ENCODE peak calls at places on chromosomes 2 and 18, in eight cellular contexts. G, Z, O, W, F, Q, S and D are unnamed samples. For H3K9me3, the result is how much of the 10 kb centered on the place peaks cover.

GRCh38 chr2:39719317-39719716 is 53.6 kb downstream of the TMEM178A start:
- DNase-seq in G (no peak), Z (no peak), O (no peak), W (no peak), F (no peak), Q (no peak), S (no peak), D (no peak)

GRCh38 chr18:62187543-62188378 is 706 bp downstream of the RELCH start:
- DNase-seq in G (peak), Z (no peak), O (peak), W (peak), F (peak), Q (no peak), S (no peak), D (no peak)

GRCh38 chr2:30865218-30865617 is 58.0 kb upstream of the CAPN13 start:
- DNase-seq in G (no peak), Z (no peak), O (no peak), W (no peak), F (no peak), Q (no peak), S (no peak), D (no peak)

GRCh38 chr2:162242586-162243304 is 500 bp downstream of the FAP start:
- DNase-seq in G (no peak), Z (no peak), O (no peak), W (no peak), F (peak), Q (no peak), S (no peak), D (peak)

GRCh38 chr2:186595219-186595618 is 5.4 kb downstream of the ITGAV start:
- DNase-seq in G (peak), Z (no peak), O (no peak), W (peak), F (peak), Q (no peak), S (no peak), D (no peak)

GRCh38 chr2:72924353-72925240 is 7.3 kb downstream of the EMX1 start:
- DNase-seq in G (no peak), Z (no peak), O (no peak), W (peak), F (no peak), Q (no peak), S (no peak), D (no peak)

GRCh38 chr18:45107425-45107824 is 426.7 kb downstream of the SETBP1 start:
- DNase-seq in G (no peak), Z (no peak), O (no peak), W (no peak), F (peak), Q (no peak), S (no peak), D (no peak)

GRCh38 chr2:118084483-118085089 is 3.7 kb upstream of the INSIG2 start:
- DNase-seq in G (no peak), Z (no peak), O (no peak), W (no peak), F (no peak), Q (no peak), S (no peak), D (no peak)

GRCh38 chr18:8797206-8797605 is 91.8 kb downstream of the MTCL1 start:
- DNase-seq in G (no peak), Z (no peak), O (no peak), W (peak), F (no peak), Q (no peak), S (no peak), D (no peak)

GRCh38 chr2:211085056-211085680 is 528.8 kb downstream of the CPS1 start:
- DNase-seq in G (no peak), Z (no peak), O (no peak), W (no peak), F (peak), Q (peak), S (no peak), D (no peak)

GRCh38 chr18:58241877-58242276 is 197.9 kb downstream of the NEDD4L start:
- DNase-seq in G (no peak), Z (no peak), O (no peak), W (no peak), F (peak), Q (no peak), S (no peak), D (peak)

GRCh38 chr18:59783138-59783537 is 85.9 kb upstream of the CCBE1 start:
- DNase-seq in G (no peak), Z (no peak), O (no peak), W (no peak), F (peak), Q (peak), S (peak), D (no peak)

GRCh38 chr2:39266139-39266805 is 22.5 kb upstream of the CDKL4 start:
- DNase-seq in G (no peak), Z (no peak), O (no peak), W (no peak), F (no peak), Q (no peak), S (no peak), D (no peak)

GRCh38 chr2:42929577-42929984 is 137.2 kb upstream of the HAAO start:
- DNase-seq in G (no peak), Z (no peak), O (no peak), W (no peak), F (no peak), Q (no peak), S (no peak), D (no peak)

GRCh38 chr2:191280834-191281756 is 35.9 kb downstream of the MYO1B start:
- DNase-seq in G (no peak), Z (no peak), O (no peak), W (no peak), F (no peak), Q (no peak), S (no peak), D (no peak)

GRCh38 chr2:159091981-159092380 is 123.5 kb downstream of the TANC1 start:
- DNase-seq in G (no peak), Z (no peak), O (no peak), W (no peak), F (no peak), Q (no peak), S (no peak), D (no peak)

GRCh38 chr18:8522756-8523155 is 86.5 kb upstream of the RAB12 start:
- DNase-seq in G (no peak), Z (no peak), O (no peak), W (no peak), F (no peak), Q (no peak), S (no peak), D (no peak)

GRCh38 chr2:178978667-178979066 is 71.3 kb downstream of the CCDC141 start:
- DNase-seq in G (no peak), Z (no peak), O (no peak), W (no peak), F (no peak), Q (no peak), S (no peak), D (no peak)

GRCh38 chr2:200100027-200100426 is 144.6 kb downstream of the MAIP1 start:
- DNase-seq in G (no peak), Z (no peak), O (no peak), W (no peak), F (no peak), Q (no peak), S (no peak), D (no peak)

GRCh38 chr18:433960-434359 is 66.5 kb downstream of the COLEC12 start:
- DNase-seq in G (no peak), Z (no peak), O (no peak), W (no peak), F (no peak), Q (no peak), S (no peak), D (no peak)

GRCh38 chr18:57910817-57911216 is 107.7 kb upstream of the ATP8B1 start:
- DNase-seq in G (no peak), Z (no peak), O (no peak), W (no peak), F (no peak), Q (no peak), S (peak), D (no peak)

GRCh38 chr18:70256184-70256583 is 32.7 kb upstream of the SOCS6 start:
- DNase-seq in G (no peak), Z (no peak), O (no peak), W (no peak), F (no peak), Q (no peak), S (no peak), D (no peak)

GRCh38 chr2:100266126-100266525 is 56.2 kb downstream of the LONRF2 start:
- DNase-seq in G (no peak), Z (no peak), O (no peak), W (no peak), F (no peak), Q (no peak), S (no peak), D (no peak)

GRCh38 chr2:241225545-241225944 is 37.1 kb downstream of the ANO7 start:
- DNase-seq in G (no peak), Z (peak), O (peak), W (no peak), F (no peak), Q (no peak), S (no peak), D (no peak)

GRCh38 chr2:30073523-30073922 is 73.3 kb upstream of the YPEL5 start:
- DNase-seq in G (no peak), Z (no peak), O (no peak), W (no peak), F (no peak), Q (no peak), S (no peak), D (no peak)

GRCh38 chr2:135984199-135985017 is 1.0 kb downstream of the DARS1 start:
- DNase-seq in G (no peak), Z (no peak), O (no peak), W (no peak), F (no peak), Q (no peak), S (no peak), D (no peak)

GRCh38 chr18:8084160-8084559 is 517.0 kb downstream of the PTPRM start:
- DNase-seq in G (no peak), Z (no peak), O (no peak), W (no peak), F (peak), Q (peak), S (peak), D (peak)

GRCh38 chr2:226585130-226585561 is 214.5 kb downstream of the IRS1 start:
- DNase-seq in G (no peak), Z (no peak), O (no peak), W (no peak), F (no peak), Q (no peak), S (no peak), D (no peak)

GRCh38 chr2:119638891-119639539 is 40.0 kb upstream of the TMEM177 start:
- DNase-seq in G (no peak), Z (peak), O (no peak), W (no peak), F (peak), Q (no peak), S (no peak), D (no peak)

GRCh38 chr2:44098050-44098449 is 70.6 kb upstream of the PPM1B start:
- DNase-seq in G (no peak), Z (no peak), O (no peak), W (no peak), F (no peak), Q (no peak), S (no peak), D (no peak)

GRCh38 chr2:165305391-165306096 is 66.3 kb downstream of the SCN2A start:
- DNase-seq in G (no peak), Z (no peak), O (no peak), W (no peak), F (peak), Q (no peak), S (no peak), D (no peak)

GRCh38 chr18:46519870-46520269 is 137.2 kb downstream of the LOXHD1 start:
- DNase-seq in G (no peak), Z (no peak), O (no peak), W (no peak), F (no peak), Q (no peak), S (no peak), D (no peak)

GRCh38 chr2:15802657-15803056 is 137.7 kb upstream of the MYCN start:
- DNase-seq in G (no peak), Z (no peak), O (no peak), W (no peak), F (no peak), Q (no peak), S (no peak), D (no peak)

GRCh38 chr2:204108301-204108700 is 171.7 kb downstream of the ICOS start:
- DNase-seq in G (peak), Z (no peak), O (no peak), W (no peak), F (peak), Q (peak), S (no peak), D (no peak)

GRCh38 chr2:155842103-155842502 is 490.4 kb downstream of the NR4A2 start:
- DNase-seq in G (no peak), Z (no peak), O (no peak), W (no peak), F (peak), Q (no peak), S (no peak), D (no peak)

GRCh38 chr2:88590998-88591613 is 36.2 kb downstream of the EIF2AK3 start:
- DNase-seq in G (peak), Z (no peak), O (no peak), W (no peak), F (peak), Q (peak), S (peak), D (peak)

GRCh38 chr2:15579641-15580040 is 12.0 kb upstream of the DDX1 start:
- DNase-seq in G (no peak), Z (no peak), O (no peak), W (no peak), F (no peak), Q (no peak), S (no peak), D (no peak)

GRCh38 chr2:129483366-129483765 is 496.1 kb upstream of the RAB6C start:
- DNase-seq in G (no peak), Z (no peak), O (no peak), W (no peak), F (no peak), Q (no peak), S (no peak), D (no peak)

GRCh38 chr2:45627911-45628310 is 16.8 kb upstream of the SRBD1 start:
- DNase-seq in G (no peak), Z (no peak), O (no peak), W (no peak), F (no peak), Q (no peak), S (no peak), D (no peak)

DNA sequence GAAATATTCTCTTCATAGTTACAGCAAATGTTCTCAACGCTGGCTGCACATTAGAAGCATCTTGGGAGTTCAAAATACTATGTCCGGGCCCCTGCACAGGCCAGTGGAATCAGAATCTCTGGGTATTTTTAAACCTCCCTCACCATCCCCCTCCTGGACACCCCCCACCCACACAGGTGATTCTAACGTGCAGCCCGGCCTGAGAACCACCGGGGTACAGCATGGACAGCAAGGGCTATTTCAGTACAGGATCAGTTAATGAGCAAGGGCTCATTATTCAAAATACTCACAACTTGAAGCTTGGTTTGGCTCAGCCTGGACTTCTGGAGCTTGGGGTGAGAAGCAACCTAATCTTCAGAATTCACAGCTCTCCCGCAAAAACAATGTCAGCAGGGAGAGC is 31.4 kb downstream of the INO80C start:
- DNase-seq in G (no peak), Z (no peak), O (no peak), W (no peak), F (no peak), Q (no peak), S (no peak), D (no peak)
- H3K4me3 ChIP-seq in G (no peak), Z (no peak), O (no peak), W (no peak), F (no peak), Q (no peak), S (no peak), D (no peak)

GRCh38 chr2:167491788-167492187 is 603.5 kb downstream of the XIRP2 start:
- DNase-seq in G (no peak), Z (no peak), O (no peak), W (no peak), F (no peak), Q (no peak), S (no peak), D (no peak)

GRCh38 chr2:167487728-167488127 is 599.4 kb downstream of the XIRP2 start:
- DNase-seq in G (no peak), Z (no peak), O (no peak), W (no peak), F (no peak), Q (no peak), S (no peak), D (no peak)

GRCh38 chr2:167490394-167490793 is 602.1 kb downstream of the XIRP2 start:
- DNase-seq in G (no peak), Z (no peak), O (no peak), W (no peak), F (no peak), Q (no peak), S (no peak), D (no peak)

GRCh38 chr2:167492486-167492885 is 604.2 kb downstream of the XIRP2 start:
- DNase-seq in G (no peak), Z (no peak), O (no peak), W (no peak), F (no peak), Q (no peak), S (no peak), D (no peak)

DNA sequence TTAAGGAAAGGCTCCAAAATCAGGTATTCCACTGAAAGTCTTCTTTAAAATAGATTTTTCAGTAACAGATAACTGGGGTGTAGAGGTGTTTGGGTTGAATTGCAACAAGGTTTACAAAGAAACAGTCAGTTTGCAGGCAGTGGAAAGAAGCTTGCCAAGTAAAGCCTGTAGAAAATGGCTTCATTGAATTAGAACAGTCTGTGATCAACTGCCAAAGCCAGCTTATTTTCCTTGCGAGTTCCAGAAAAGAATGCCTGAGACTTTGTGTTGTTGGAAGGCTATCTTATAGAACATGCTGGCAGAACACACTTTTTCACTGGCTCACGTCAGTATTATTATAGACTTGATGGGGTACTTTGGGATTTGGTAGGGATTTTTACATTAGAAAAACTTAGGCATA is 601.0 kb downstream of the XIRP2 start:
- DNase-seq in G (no peak), Z (no peak), O (no peak), W (no peak), F (no peak), Q (no peak), S (no peak), D (no peak)
- H3K9me3 ChIP-seq in G (under half), Z (under half), O (under half), W (under half), F (under half), Q (under half), S (under half), D (under half)

DNA sequence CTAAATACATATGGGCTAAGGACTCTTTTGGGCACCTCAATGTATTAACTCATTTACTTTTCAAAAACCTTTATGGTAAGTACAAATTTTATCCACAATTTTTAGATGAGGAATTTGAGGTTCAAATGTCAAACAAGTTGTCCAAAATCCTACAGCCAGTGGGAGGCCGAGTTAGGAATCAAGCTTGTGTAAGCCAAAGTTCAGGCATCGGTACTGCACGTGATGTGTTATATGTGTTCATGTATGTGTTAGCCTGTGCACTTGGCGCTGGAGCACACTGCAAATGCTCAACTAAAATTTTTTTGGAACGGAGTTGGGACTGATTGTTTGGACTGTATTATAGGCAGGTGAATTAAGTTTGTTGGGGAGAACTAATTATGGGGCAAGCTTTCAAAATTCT is 22.7 kb downstream of the HK2 start:
- DNase-seq in G (no peak), Z (no peak), O (no peak), W (no peak), F (no peak), Q (no peak), S (no peak), D (no peak)
- H3K4me3 ChIP-seq in G (no peak), Z (no peak), O (no peak), W (no peak), F (no peak), Q (no peak), S (no peak), D (no peak)

DNA sequence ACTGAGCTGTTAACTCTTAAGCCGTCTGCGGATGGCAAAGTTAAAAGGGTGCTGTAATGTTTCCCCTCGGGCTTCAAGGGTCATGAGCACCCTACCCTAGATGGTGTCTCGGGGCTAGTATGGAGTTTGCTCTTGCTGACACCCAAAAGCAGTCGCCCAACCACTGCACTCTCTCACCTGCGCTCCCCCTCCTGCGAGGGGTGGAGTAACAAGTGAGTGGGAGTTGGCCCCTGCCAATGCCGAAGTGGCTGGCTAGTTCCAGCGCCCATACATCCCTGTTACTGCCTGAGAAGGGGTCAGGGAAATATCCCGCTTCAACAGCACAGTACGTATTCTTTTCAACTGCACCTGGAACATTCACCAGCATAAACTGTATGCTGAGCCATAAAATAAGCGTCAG is 47.5 kb downstream of the FAM117B start:
- DNase-seq in G (no peak), Z (no peak), O (no peak), W (no peak), F (no peak), Q (no peak), S (no peak), D (no peak)
- H3K9me3 ChIP-seq in G (under half), Z (under half), O (under half), W (under half), F (under half), Q (under half), S (under half), D (under half)

DNA sequence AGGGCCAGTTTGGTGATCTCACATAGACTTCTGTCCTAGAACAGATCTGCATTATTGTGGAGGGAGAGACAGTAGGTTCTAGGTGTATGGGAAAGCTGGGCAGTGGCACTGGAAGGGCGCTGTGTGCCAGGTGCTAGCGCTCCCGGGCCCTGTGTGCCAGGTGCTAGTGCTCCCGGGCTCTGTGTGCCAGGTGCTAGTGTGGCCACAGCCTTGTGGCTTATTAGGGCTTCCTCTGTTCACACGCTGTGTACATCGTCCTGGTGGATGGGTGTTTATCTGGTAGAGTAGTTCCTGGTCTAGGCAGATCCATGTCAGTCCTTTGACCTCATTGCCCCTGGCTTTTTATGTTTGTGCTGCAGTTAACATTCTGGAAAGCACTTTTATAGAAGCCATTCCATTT is 263.4 kb downstream of the AGAP1 start:
- DNase-seq in G (no peak), Z (no peak), O (no peak), W (no peak), F (no peak), Q (no peak), S (no peak), D (no peak)
- H3K4me3 ChIP-seq in G (no peak), Z (no peak), O (no peak), W (no peak), F (no peak), Q (no peak), S (no peak), D (no peak)